ENCODE peak calls at places on chromosomes 3 and 15, in ten cellular contexts. A is progenitor cell of endocrine pancreas; Q is PC-9; S is HCT116; G is right atrium auricular region; K is CD8-positive, alpha-beta T cell; L is WERI-Rb-1; W is GM12865; I is cardiac fibroblast; H is upper lobe of right lung. J is an unnamed sample.

GRCh38 chr3:42701371-42702065 is 1.1 kb downstream of the HHATL start:
- DNase-seq in Q (no peak), S (no peak), L (no peak), K (peak), H (peak), A (peak), G (peak), I (peak), W (peak), J (peak)

GRCh38 chr15:65343374-65343981 is 34.3 kb downstream of the IGDCC3 start:
- DNase-seq in K (no peak), W (no peak), G (no peak), I (no peak), H (no peak), L (no peak), S (no peak), A (no peak), Q (no peak), J (no peak)

GRCh38 chr3:119582178-119582577 is 2.9 kb downstream of the ADPRH start:
- DNase-seq in L (no peak), Q (no peak), H (no peak), G (no peak), K (no peak), S (no peak), A (no peak), W (peak), I (no peak), J (no peak)

GRCh38 chr15:39641187-39641889 is 60.5 kb downstream of the THBS1 start:
- DNase-seq in K (no peak), S (no peak), A (no peak), L (no peak), G (no peak), I (no peak), Q (peak), W (no peak), H (no peak), J (no peak)

GRCh38 chr15:34084086-34084485 is 17.6 kb downstream of the EMC7 start:
- DNase-seq in H (no peak), A (no peak), L (no peak), K (no peak), G (no peak), I (peak), S (no peak), W (no peak), Q (no peak), J (no peak)

GRCh38 chr15:69893863-69894262 is 203.9 kb downstream of the TLE3 start:
- DNase-seq in L (peak), I (peak), Q (no peak), G (peak), W (no peak), A (no peak), H (no peak), K (no peak), S (no peak), J (peak)

GRCh38 chr3:12750223-12750622 is 8.8 kb downstream of the TMEM40 start:
- DNase-seq in K (no peak), S (peak), A (no peak), G (peak), W (peak), H (no peak), L (no peak), Q (peak), I (peak), J (no peak)

GRCh38 chr3:115448856-115449255 is 174.5 kb upstream of the GAP43 start:
- DNase-seq in L (no peak), H (no peak), K (no peak), Q (no peak), G (no peak), S (no peak), I (peak), A (no peak), W (no peak), J (no peak)

GRCh38 chr3:33218446-33219174 is at the start of gene SUSD5:
- DNase-seq in I (peak), G (no peak), K (no peak), A (peak), L (peak), S (no peak), W (peak), Q (no peak), H (peak), J (peak)

GRCh38 chr3:187689984-187690383 is 12.4 kb downstream of the RTP2 start:
- DNase-seq in W (no peak), H (no peak), G (no peak), K (no peak), I (peak), S (no peak), L (no peak), Q (no peak), A (no peak), J (no peak)

GRCh38 chr15:63598467-63599400 is 1.5 kb downstream of the FBXL22 start:
- DNase-seq in K (no peak), I (peak), W (no peak), Q (no peak), L (peak), S (no peak), G (no peak), H (no peak), A (no peak), J (no peak)

GRCh38 chr3:186967686-186968085 is 37.4 kb downstream of the ST6GAL1 start:
- DNase-seq in K (no peak), W (no peak), I (no peak), A (no peak), H (no peak), Q (no peak), S (no peak), L (no peak), G (no peak), J (no peak)

GRCh38 chr3:51873253-51873766 is 2.1 kb downstream of the IQCF5 start:
- DNase-seq in I (no peak), G (no peak), W (no peak), Q (no peak), L (no peak), S (no peak), K (no peak), H (no peak), A (no peak), J (no peak)

GRCh38 chr3:104635872-104636580 is 730.7 kb upstream of the ALCAM start:
- DNase-seq in S (no peak), Q (no peak), K (no peak), L (peak), G (no peak), H (no peak), W (no peak), I (no peak), A (no peak), J (no peak)

GRCh38 chr3:30548605-30549004 is 57.8 kb upstream of the TGFBR2 start:
- DNase-seq in L (no peak), G (no peak), I (no peak), S (no peak), A (no peak), H (no peak), W (peak), K (no peak), Q (no peak), J (peak)

GRCh38 chr3:13879946-13880810 is at the start of gene WNT7A:
- DNase-seq in Q (peak), K (no peak), G (no peak), W (no peak), H (peak), I (no peak), A (peak), S (no peak), L (peak), J (peak)

GRCh38 chr3:44948239-44948638 is 27.7 kb downstream of the ZDHHC3 start:
- DNase-seq in H (no peak), I (no peak), A (no peak), G (no peak), S (no peak), K (no peak), L (no peak), Q (no peak), W (no peak), J (no peak)

GRCh38 chr15:79071901-79072300 is 18.7 kb downstream of the RASGRF1 start:
- DNase-seq in G (peak), W (no peak), K (no peak), I (peak), H (no peak), Q (no peak), L (no peak), S (no peak), A (no peak), J (no peak)

GRCh38 chr15:87827126-87827525 is 429.4 kb downstream of the NTRK3 start:
- DNase-seq in S (no peak), K (no peak), Q (no peak), L (no peak), G (no peak), I (peak), H (no peak), W (no peak), A (no peak), J (no peak)

GRCh38 chr3:133887075-133887950 is 8.4 kb downstream of the RAB6B start:
- DNase-seq in I (no peak), L (no peak), G (peak), Q (no peak), A (no peak), K (no peak), W (no peak), S (no peak), H (no peak), J (no peak)

GRCh38 chr3:119647177-119647576 is 13.2 kb downstream of the POPDC2 start:
- DNase-seq in K (no peak), Q (no peak), S (no peak), W (no peak), A (no peak), H (no peak), I (peak), G (no peak), L (no peak), J (no peak)

GRCh38 chr3:105214575-105214974 is 152.1 kb upstream of the ALCAM start:
- DNase-seq in L (no peak), H (no peak), G (no peak), W (no peak), I (no peak), S (no peak), Q (no peak), K (no peak), A (no peak), J (no peak)

GRCh38 chr3:103684956-103685355 is 1250.1 kb downstream of the ZPLD1 start:
- DNase-seq in W (no peak), I (no peak), L (no peak), S (no peak), K (no peak), A (no peak), Q (no peak), G (no peak), H (no peak), J (no peak)

GRCh38 chr3:189049458-189050231 is 122.1 kb upstream of the TPRG1 start:
- DNase-seq in L (peak), W (peak), S (no peak), K (no peak), A (no peak), G (no peak), Q (no peak), I (no peak), H (no peak), J (no peak)

GRCh38 chr15:89469331-89470107 is 26.9 kb downstream of the RHCG start:
- DNase-seq in K (no peak), I (no peak), Q (no peak), L (peak), A (no peak), G (no peak), S (no peak), H (peak), W (no peak), J (no peak)

GRCh38 chr15:92116320-92116719 is 262.8 kb downstream of the SLCO3A1 start:
- DNase-seq in I (no peak), Q (no peak), G (no peak), S (no peak), K (no peak), A (no peak), H (no peak), W (no peak), L (no peak), J (no peak)

GRCh38 chr3:96069065-96069464 is 745.3 kb upstream of the EPHA6 start:
- DNase-seq in Q (no peak), A (no peak), S (no peak), G (no peak), K (no peak), W (no peak), H (peak), L (no peak), I (no peak), J (no peak)

GRCh38 chr3:78728406-78729145 is 1039.2 kb downstream of the ROBO1 start:
- DNase-seq in G (peak), A (no peak), W (peak), H (peak), L (peak), S (no peak), K (no peak), Q (no peak), I (peak), J (no peak)

GRCh38 chr3:99712291-99712954 is 74.0 kb downstream of the COL8A1 start:
- DNase-seq in L (no peak), Q (no peak), I (no peak), W (no peak), K (no peak), H (no peak), A (no peak), S (no peak), G (no peak), J (no peak)

GRCh38 chr3:33829720-33830119 is 31.3 kb downstream of the PDCD6IP start:
- DNase-seq in I (no peak), G (no peak), Q (no peak), L (no peak), A (no peak), K (no peak), S (no peak), W (no peak), H (no peak), J (no peak)

GRCh38 chr3:134797080-134797801 is 2.2 kb downstream of the EPHB1 start:
- DNase-seq in L (no peak), G (no peak), W (no peak), Q (no peak), H (no peak), I (no peak), S (no peak), A (no peak), K (no peak), J (peak)

GRCh38 chr3:138995706-138996105 is 10.4 kb downstream of the PRR23A start:
- DNase-seq in A (no peak), I (no peak), K (no peak), L (no peak), W (no peak), Q (no peak), G (no peak), H (no peak), S (no peak), J (no peak)

GRCh38 chr3:126021224-126021623 is 52.2 kb downstream of the ROPN1B start:
- DNase-seq in I (peak), G (no peak), L (peak), W (no peak), Q (no peak), A (no peak), S (no peak), H (no peak), K (no peak), J (no peak)

GRCh38 chr3:18422972-18423371 is 2.2 kb downstream of the SATB1 start:
- DNase-seq in H (no peak), G (no peak), W (no peak), K (no peak), A (no peak), S (no peak), Q (no peak), I (peak), L (no peak), J (no peak)

GRCh38 chr3:149771652-149772271 is 19.5 kb upstream of the COMMD2 start:
- DNase-seq in G (peak), A (peak), Q (no peak), L (peak), H (no peak), S (peak), W (peak), K (no peak), I (peak), J (peak)

GRCh38 chr3:159273608-159274007 is 471.8 kb downstream of the MFSD1 start:
- DNase-seq in S (no peak), L (no peak), I (peak), K (no peak), A (peak), W (peak), G (no peak), Q (no peak), H (no peak), J (peak)

GRCh38 chr3:143222505-143222904 is 102.9 kb downstream of the CHST2 start:
- DNase-seq in S (no peak), W (no peak), A (no peak), Q (no peak), K (no peak), H (no peak), L (peak), I (no peak), G (no peak), J (no peak)

GRCh38 chr3:143221446-143221845 is 101.9 kb downstream of the CHST2 start:
- DNase-seq in H (no peak), A (no peak), I (no peak), W (peak), S (no peak), Q (no peak), K (no peak), G (no peak), L (no peak), J (no peak)

GRCh38 chr3:143218176-143218575 is 98.6 kb downstream of the CHST2 start:
- DNase-seq in G (no peak), A (no peak), Q (no peak), I (no peak), H (no peak), L (no peak), S (no peak), W (no peak), K (no peak), J (no peak)

GRCh38 chr3:143222981-143223380 is 103.4 kb downstream of the CHST2 start:
- DNase-seq in S (no peak), I (no peak), K (no peak), A (no peak), H (no peak), W (peak), Q (no peak), L (no peak), G (no peak), J (no peak)

DNA sequence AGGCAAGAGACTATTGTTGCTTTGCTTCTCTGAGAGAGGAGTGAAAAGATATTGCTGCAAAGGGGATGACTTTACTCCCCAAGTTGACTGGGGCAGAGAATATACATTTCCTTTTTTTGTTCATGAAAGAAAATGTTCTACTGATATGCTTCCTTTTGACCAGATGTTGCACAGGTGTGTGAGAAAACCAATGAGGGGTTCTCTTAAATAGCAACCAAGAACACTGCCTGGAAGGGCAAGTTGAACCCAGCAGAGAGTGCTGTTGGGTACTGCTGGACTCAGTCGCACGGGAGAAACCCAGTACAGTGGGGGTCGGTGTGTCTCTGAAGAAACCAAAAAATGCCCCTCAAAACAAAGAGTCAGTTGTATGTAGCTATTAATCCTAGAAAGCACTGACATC is 101.2 kb downstream of the CHST2 start:
- DNase-seq in A (no peak), K (no peak), L (no peak), W (peak), Q (no peak), G (no peak), H (no peak), S (no peak), I (no peak), J (no peak)
- TF ChIP-seq CTCF in A (no peak), K (no peak), L (no peak), W (no peak), Q (no peak), G (no peak), H (no peak), S (no peak), I (no peak), J (no peak)

DNA sequence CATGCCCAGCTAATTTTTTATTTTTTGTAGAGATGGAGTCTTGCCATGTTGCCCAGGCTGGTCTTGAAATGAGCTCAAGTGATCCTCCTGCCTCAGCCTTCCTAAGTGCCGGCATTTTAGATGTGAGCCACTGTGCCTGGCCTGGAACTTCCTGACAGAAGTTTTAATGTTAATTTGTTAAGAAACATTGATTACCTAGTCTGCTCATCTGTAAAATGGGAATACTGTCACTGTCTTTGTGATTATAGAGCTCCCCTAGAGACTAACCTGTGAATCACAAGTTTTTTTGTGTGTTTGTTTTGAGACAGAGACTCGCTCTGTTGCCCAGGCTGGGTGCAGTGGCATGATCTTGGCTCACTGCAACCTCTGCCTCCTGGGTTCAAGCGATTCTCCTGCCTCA is 4.3 kb upstream of the EIF3J start:
- DNase-seq in G (no peak), H (no peak), A (no peak), I (no peak), S (no peak), W (peak), K (no peak), Q (no peak), L (no peak), J (no peak)
- TF ChIP-seq CTCF in G (no peak), H (no peak), A (peak), I (peak), S (peak), W (peak), K (no peak), Q (peak), L (no peak), J (no peak)

DNA sequence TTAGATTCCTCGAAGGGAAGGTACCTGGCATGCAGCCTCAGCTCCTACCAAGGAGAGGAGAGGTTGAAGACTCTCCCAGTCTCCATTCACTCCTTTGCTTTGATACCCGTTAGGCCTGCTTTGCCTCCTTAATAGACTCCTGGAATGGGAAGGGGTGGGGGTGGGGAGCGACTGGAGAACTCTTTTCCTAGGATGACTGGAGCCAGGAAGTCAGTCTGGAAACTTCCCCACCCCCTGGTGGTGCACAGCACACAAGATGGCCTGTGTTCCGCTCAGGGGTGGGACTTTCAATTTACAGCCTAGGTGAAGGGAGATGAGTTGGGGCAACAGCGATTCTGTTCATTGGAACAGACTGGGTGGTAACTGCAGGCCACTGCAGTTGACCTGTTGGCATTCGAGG is 21.4 kb upstream of the CELF6 start:
- DNase-seq in L (peak), A (no peak), K (no peak), W (no peak), H (no peak), Q (no peak), I (peak), G (no peak), S (peak), J (peak)
- TF ChIP-seq CTCF in L (peak), A (peak), K (no peak), W (no peak), H (no peak), Q (peak), I (no peak), G (no peak), S (peak), J (peak)

DNA sequence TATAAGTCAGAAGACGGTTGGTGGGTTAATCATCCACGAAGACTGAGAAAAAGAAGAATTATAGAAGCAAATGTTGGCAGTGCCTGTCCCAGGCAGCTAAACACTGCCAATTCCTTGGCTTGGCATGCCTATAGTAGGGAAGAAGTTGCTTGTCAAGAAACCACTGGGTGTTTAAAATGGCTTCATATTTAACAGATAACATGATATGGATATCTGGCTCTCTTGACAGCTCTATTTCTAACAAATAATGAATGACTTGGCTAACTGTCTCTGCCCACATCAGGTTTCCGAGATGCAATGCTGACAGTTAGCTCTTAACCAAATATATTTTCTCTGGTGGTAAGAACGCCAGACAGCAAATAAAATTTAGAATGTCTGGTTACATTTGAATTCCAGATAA is 341.7 kb upstream of the KCNMB2 start:
- DNase-seq in G (no peak), K (no peak), I (no peak), Q (no peak), L (no peak), H (no peak), A (no peak), W (no peak), S (no peak), J (no peak)
- TF ChIP-seq CTCF in G (no peak), K (no peak), I (no peak), Q (no peak), L (no peak), H (no peak), A (no peak), W (no peak), S (no peak), J (no peak)

DNA sequence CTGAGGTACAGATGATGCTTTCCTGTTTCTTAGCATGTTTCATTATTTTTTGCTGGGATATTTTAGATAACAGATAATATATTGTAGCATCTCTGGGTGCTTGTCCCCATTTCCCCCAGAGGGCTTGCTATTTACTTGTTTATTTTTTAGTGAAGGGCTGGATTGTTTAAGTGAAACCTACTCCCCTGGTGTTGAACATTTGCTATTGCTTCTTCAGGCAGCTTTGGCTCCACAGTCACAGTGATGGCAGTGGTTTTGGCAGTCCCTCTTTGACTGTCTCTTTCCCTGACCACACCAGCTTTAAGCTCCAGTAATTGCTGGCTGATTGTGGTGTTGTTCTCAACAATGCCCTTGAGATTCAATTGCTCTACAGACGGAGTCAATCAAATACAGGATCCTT is 128.9 kb downstream of the KLF13 start:
- DNase-seq in S (no peak), W (peak), G (no peak), Q (no peak), A (no peak), H (no peak), L (no peak), K (no peak), I (no peak), J (no peak)
- TF ChIP-seq CTCF in S (peak), W (peak), G (no peak), Q (no peak), A (peak), H (no peak), L (no peak), K (no peak), I (no peak), J (peak)